ENCODE peak calls at places on chromosomes 16 and 17, in six cellular contexts. I is SK-N-SH, J is astrocyte of the spinal cord, L is PC-3, Y is fibroblast of pulmonary artery, X is HCT116. E is an unnamed sample.
A peak's percentile ranks its signal among the peaks of the same experiment; 100 is the strongest.

GRCh38 chr17:39699818-39700147 is at the start of gene ERBB2:
- DNase-seq in I (no peak), J (peak; percentile 79), X (peak; percentile 57), Y (peak; percentile 79), L (peak; percentile 71), E (no peak)

GRCh38 chr16:85601730-85602401 is 11.3 kb upstream of the GSE1 start:
- DNase-seq in J (no peak), I (no peak), X (no peak), Y (no peak), L (no peak), E (no peak)

GRCh38 chr16:19884021-19884485 is 595 bp downstream of the GPRC5B start:
- DNase-seq in J (no peak), L (no peak), I (peak; percentile 70), Y (no peak), X (no peak), E (no peak)

GRCh38 chr16:57788951-57789350 is 13.3 kb downstream of the KIFC3 start:
- DNase-seq in L (no peak), X (no peak), Y (no peak), I (no peak), J (no peak), E (no peak)

GRCh38 chr16:28133666-28134065 is 70.2 kb upstream of the GSG1L start:
- DNase-seq in J (no peak), X (no peak), Y (no peak), I (no peak), L (no peak), E (no peak)

GRCh38 chr17:75806822-75807500 is 22.4 kb downstream of the UNK start:
- DNase-seq in L (no peak), X (no peak), I (no peak), J (no peak), Y (no peak), E (no peak)

GRCh38 chr17:28252436-28252835 is 66.6 kb upstream of the TMEM97 start:
- DNase-seq in Y (no peak), I (no peak), J (peak; percentile 11), X (no peak), L (peak; percentile 80), E (no peak)

GRCh38 chr16:1691276-1691675 is 13.2 kb downstream of the JPT2 start:
- DNase-seq in I (no peak), Y (peak; percentile 27), L (peak; percentile 70), J (peak; percentile 36), X (no peak), E (no peak)

GRCh38 chr16:12600116-12600515 is 203.6 kb downstream of the CPPED1 start:
- DNase-seq in I (no peak), X (no peak), L (no peak), Y (no peak), J (no peak), E (no peak)

GRCh38 chr16:31868701-31869167 is 4.9 kb upstream of the ZNF267 start:
- DNase-seq in L (peak; percentile 75), X (peak; percentile 73), J (peak; percentile 70), Y (peak; percentile 82), I (peak; percentile 65), E (peak; percentile 61)

GRCh38 chr17:31581022-31581483 is 189.6 kb downstream of the RAB11FIP4 start:
- DNase-seq in Y (peak; percentile 95), X (no peak), J (peak; percentile 94), L (peak; percentile 85), I (peak; percentile 84), E (no peak)

GRCh38 chr16:46690281-46691178 is 1.1 kb downstream of the ORC6 start:
- DNase-seq in X (no peak), L (peak; percentile 4), J (peak; percentile 23), I (no peak), Y (peak; percentile 49), E (no peak)

GRCh38 chr16:1677942-1678499 is at the start of gene JPT2:
- DNase-seq in L (peak; percentile 95), X (peak; percentile 95), J (peak; percentile 98), Y (peak; percentile 97), I (peak; percentile 100), E (peak; percentile 100)

GRCh38 chr16:83473926-83474660 is 333.7 kb upstream of the HSBP1 start:
- DNase-seq in X (no peak), J (no peak), I (no peak), Y (no peak), L (no peak), E (no peak)

GRCh38 chr17:3940965-3941698 is 23.1 kb downstream of the ATP2A3 start:
- DNase-seq in X (no peak), J (no peak), I (no peak), L (no peak), Y (no peak), E (no peak)

GRCh38 chr17:76266244-76266938 is 1.2 kb downstream of the UBALD2 start:
- DNase-seq in X (no peak), Y (peak; percentile 40), J (peak; percentile 35), I (peak; percentile 50), L (no peak), E (no peak)

GRCh38 chr16:71367243-71367976 is 8.9 kb downstream of the CALB2 start:
- DNase-seq in L (peak; percentile 52), I (peak; percentile 82), J (no peak), Y (peak; percentile 49), X (peak; percentile 60), E (peak; percentile 62)

GRCh38 chr17:5700791-5701190 is 116.5 kb upstream of the NLRP1 start:
- DNase-seq in Y (no peak), J (no peak), L (no peak), X (no peak), I (no peak), E (no peak)

GRCh38 chr17:59647288-59647687 is 27.6 kb downstream of the CLTC start:
- DNase-seq in I (no peak), X (no peak), J (no peak), Y (no peak), L (no peak), E (no peak)

GRCh38 chr17:66652840-66653507 is 181.9 kb upstream of the CACNG5 start:
- DNase-seq in I (no peak), Y (peak; percentile 48), X (no peak), L (peak; percentile 66), J (no peak), E (no peak)

GRCh38 chr17:33142703-33143299 is 150.3 kb downstream of the ASIC2 start:
- DNase-seq in L (peak; percentile 35), I (no peak), J (no peak), Y (peak; percentile 29), X (no peak), E (no peak)

GRCh38 chr16:64051826-64052225 is 1070.0 kb downstream of the CDH11 start:
- DNase-seq in Y (peak; percentile 55), I (no peak), L (peak; percentile 37), X (no peak), J (peak; percentile 3), E (no peak)

GRCh38 chr17:2716649-2717048 is 5.1 kb upstream of the CLUH start:
- DNase-seq in I (no peak), Y (no peak), J (no peak), L (no peak), X (no peak), E (no peak)

GRCh38 chr17:74812109-74812864 is 36.1 kb upstream of the NAT9 start:
- DNase-seq in J (no peak), L (no peak), X (no peak), I (no peak), Y (no peak), E (no peak)

GRCh38 chr16:884232-884631 is 83.7 kb upstream of the GNG13 start:
- DNase-seq in I (no peak), J (no peak), Y (no peak), L (no peak), X (no peak), E (no peak)

DNA sequence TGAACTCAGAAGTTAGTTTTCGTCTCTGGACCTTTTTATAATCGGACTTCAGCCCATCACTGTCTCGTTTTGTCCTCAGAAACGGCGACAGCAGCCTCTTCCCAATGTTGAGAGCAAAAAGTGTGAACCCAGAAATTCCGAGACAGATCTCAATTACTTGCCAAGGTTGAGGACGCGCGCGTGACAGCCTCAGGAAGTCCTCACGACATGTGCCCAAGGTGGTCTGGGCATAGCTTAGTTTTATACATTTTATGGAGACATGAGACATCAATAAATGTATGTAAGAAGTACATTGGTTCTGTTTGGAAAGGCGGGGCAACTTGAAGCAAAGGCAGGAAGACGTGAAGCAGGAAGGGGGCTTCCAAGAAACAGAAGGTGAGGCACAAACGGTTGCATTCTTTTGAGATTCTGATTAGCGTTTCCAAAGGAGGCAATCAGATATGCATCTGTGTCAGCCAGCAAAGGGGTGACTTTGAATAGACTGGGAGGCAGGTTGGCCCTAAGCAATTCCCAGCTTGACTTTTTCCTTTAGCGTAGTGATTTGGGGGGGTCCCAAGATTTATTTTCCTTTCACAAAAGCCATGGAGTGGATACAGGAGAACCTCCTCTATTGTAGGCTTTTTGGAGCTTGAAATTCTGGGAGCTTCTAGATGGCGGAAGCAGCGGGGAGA is 583 bp upstream of the ZNF747 start:
- DNase-seq in L (peak; percentile 19), X (no peak), Y (no peak), I (no peak), J (no peak), E (no peak)
- TF ChIP-seq CTCF in L (no peak), X (no peak), Y (no peak), I (no peak), J (no peak), E (no peak)

GRCh38 chr17:9644910-9645751 is at the start of gene USP43:
- DNase-seq in Y (no peak), L (peak; percentile 73), I (peak; percentile 36), J (no peak), X (peak; percentile 32), E (peak; percentile 38)
- TF ChIP-seq CTCF in Y (no peak), L (no peak), I (no peak), J (no peak), X (no peak), E (no peak)

DNA sequence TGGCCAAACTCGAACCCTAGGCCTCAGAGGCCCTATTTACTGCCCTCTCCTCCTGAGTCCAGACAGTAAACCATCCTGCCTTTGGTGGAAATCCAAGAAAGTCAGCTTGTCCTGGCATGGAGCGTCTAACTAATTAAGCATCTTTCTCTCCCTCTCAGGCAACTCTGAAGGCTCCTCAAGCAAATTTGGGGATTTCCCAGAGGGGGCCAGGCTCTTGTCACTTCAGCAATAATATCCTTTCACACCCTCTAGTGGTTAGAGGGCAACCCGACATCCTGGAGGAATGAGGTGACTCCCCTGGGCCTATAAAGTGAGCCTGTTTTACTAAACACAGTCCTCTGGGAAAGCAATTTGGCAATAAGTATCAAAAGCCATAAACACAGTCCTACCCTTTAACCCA is 60.4 kb downstream of the NOG start:
- DNase-seq in J (peak; percentile 31), X (peak; percentile 63), L (peak; percentile 91), I (peak; percentile 32), Y (peak; percentile 11), E (peak; percentile 64)
- TF ChIP-seq CTCF in J (peak; percentile 61), X (peak; percentile 71), L (peak; percentile 91), I (peak; percentile 81), Y (peak; percentile 25), E (peak; percentile 54)

DNA sequence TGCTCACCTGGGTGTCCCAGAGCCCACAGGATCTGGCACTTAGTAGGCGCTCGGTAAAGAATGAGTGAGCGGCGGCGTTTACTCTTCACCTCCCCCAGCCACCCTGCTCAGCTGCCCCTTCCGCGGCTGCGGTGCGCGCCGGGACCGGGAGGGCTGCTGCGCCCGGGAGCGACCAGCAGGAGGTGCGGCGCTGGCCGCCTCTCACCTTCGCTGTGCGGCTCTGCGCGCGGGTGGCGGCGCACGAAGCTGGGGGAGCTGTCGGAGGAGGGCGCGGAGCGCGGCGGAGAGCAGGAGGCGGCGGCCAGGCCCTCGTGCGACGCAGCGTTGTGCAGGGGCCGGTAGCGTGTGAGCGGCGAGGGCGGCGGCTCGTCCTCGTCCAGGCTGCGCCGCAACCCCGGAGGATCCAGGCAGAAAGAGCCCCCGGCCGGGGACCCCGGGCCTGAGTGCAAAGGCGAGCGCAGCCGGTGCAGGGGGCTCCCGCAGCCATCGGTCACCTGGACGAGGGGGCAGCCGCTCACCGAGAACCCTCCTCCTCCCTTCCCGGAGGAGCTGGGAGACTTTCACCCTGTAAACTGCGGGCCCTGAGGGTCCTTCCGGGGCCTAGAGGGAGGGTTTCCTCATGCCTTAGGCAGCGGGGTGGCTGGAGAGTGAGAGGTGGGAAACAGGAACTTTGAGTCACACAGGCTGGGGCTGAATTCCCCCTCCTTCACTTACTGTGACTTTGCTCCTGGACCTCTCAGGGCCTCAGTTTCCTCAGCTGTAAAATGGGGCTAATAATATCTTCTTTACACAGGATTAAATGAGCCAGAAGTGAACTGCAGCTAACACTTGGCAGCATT is 12.5 kb downstream of the SAMD14 start:
- DNase-seq in L (peak; percentile 85), Y (peak; percentile 64), I (no peak), X (peak; percentile 68), J (peak; percentile 47), E (peak; percentile 67)
- TF ChIP-seq CTCF in L (peak; percentile 71), Y (peak; percentile 31), I (peak; percentile 30), X (peak; percentile 85), J (peak; percentile 54), E (peak; percentile 53)

E was measured in GM10248.